ENCODE peak calls at places on chromosome 17, in five cellular contexts. D is endodermal cell, L is mesendoderm, R is gastrocnemius medialis, E is suprapubic skin. A is an unnamed sample. For H3K4me1 and H3K36me3, the result is how much of the 10 kb centered on the place peaks cover.

GRCh38 chr17:80456465-80457235 is 19.8 kb downstream of the NPTX1 start:
- DNase-seq in D (no peak), L (no peak), E (no peak), R (peak), A (no peak)

GRCh38 chr17:42389135-42389417 is 834 bp upstream of the STAT3 start:
- DNase-seq in R (no peak), L (no peak), D (no peak), E (no peak), A (no peak)

GRCh38 chr17:16943541-16944333 is 28.2 kb downstream of the TNFRSF13B start:
- DNase-seq in L (no peak), D (peak), R (no peak), E (peak), A (no peak)

GRCh38 chr17:53896047-53896446 is 73.3 kb downstream of the KIF2B start:
- DNase-seq in D (no peak), E (no peak), R (no peak), L (peak), A (no peak)

GRCh38 chr17:44961921-44962350 is 6.2 kb downstream of the C1QL1 start:
- DNase-seq in E (no peak), D (peak), R (no peak), L (peak), A (no peak)

GRCh38 chr17:64327201-64327930 is 63.3 kb downstream of the PECAM1 start:
- DNase-seq in D (no peak), R (no peak), L (no peak), E (no peak), A (no peak)

GRCh38 chr17:16906670-16907069 is 65.2 kb downstream of the TNFRSF13B start:
- DNase-seq in D (no peak), E (no peak), L (no peak), R (no peak), A (no peak)

GRCh38 chr17:73647767-73648542 is 3.7 kb upstream of the SDK2 start:
- DNase-seq in R (no peak), E (peak), L (no peak), D (no peak), A (no peak)

GRCh38 chr17:80465316-80465974 is 11.0 kb downstream of the NPTX1 start:
- DNase-seq in D (no peak), L (no peak), E (no peak), R (no peak), A (no peak)

GRCh38 chr17:44222112-44222869 is 2.8 kb upstream of the UBTF start:
- DNase-seq in D (peak), E (peak), L (peak), R (peak), A (peak)

GRCh38 chr17:21129023-21129681 is 2.4 kb downstream of the DHRS7B start:
- DNase-seq in D (no peak), L (no peak), E (no peak), R (peak), A (no peak)

GRCh38 chr17:10063730-10064221 is 134.6 kb downstream of the GAS7 start:
- DNase-seq in R (no peak), E (no peak), D (no peak), L (no peak), A (no peak)

GRCh38 chr17:14321476-14321949 is 20.6 kb downstream of the HS3ST3B1 start:
- DNase-seq in D (peak), E (no peak), R (no peak), L (no peak), A (no peak)

GRCh38 chr17:1003972-1004768 is 7.2 kb downstream of the TIMM22 start:
- DNase-seq in L (no peak), R (no peak), D (no peak), E (no peak), A (no peak)

GRCh38 chr17:42282478-42283080 is 5.7 kb upstream of the STAT5A start:
- DNase-seq in R (no peak), L (peak), D (peak), E (peak), A (no peak)

GRCh38 chr17:45370949-45371413 is 54.2 kb upstream of the MAP3K14 start:
- DNase-seq in R (no peak), L (no peak), E (peak), D (peak), A (no peak)

GRCh38 chr17:9587969-9588656 is 11.7 kb downstream of the CFAP52 start:
- DNase-seq in R (no peak), E (no peak), L (peak), D (no peak), A (no peak)

GRCh38 chr17:50559674-50560184 is 786 bp upstream of the CACNA1G start:
- DNase-seq in L (peak), E (no peak), D (peak), R (no peak), A (no peak)

GRCh38 chr17:35612924-35613521 is 25.9 kb downstream of the AP2B1 start:
- DNase-seq in E (no peak), L (peak), R (no peak), D (peak), A (no peak)

GRCh38 chr17:71438631-71439146 is 682.1 kb upstream of the SOX9 start:
- DNase-seq in R (no peak), E (no peak), L (no peak), D (no peak), A (no peak)

GRCh38 chr17:83086197-83086880 is 6.9 kb downstream of the METRNL start:
- DNase-seq in R (no peak), D (no peak), E (no peak), L (no peak), A (no peak)

DNA sequence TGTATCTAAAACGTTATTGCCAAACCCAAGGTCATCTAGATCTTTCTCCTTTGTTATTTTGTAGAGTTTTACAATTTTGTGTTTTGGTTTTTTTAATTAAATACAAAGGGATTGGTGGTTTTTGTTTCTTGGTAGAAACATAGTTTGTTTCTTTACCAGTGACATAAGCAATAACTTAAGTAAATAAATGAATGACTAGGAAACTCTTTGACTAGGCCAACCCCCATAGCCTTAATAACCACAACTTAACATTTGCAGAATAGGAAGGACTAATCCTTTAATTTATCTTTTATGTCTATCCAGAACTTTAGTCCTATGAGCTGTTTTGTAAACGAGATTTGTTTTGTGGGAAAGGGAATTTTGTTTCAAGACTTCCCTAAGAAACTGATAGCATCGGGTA is 162.5 kb downstream of the PRKCA start:
- DNase-seq in L (no peak), R (no peak), E (no peak), D (no peak), A (no peak)
- H3K4me1 ChIP-seq in L (under half), R (under half), E (half or more), D (under half), A (under half)

GRCh38 chr17:3866269-3866668 is 20.2 kb upstream of the NCBP3 start:
- DNase-seq in R (no peak), L (no peak), D (no peak), E (no peak), A (no peak)

GRCh38 chr17:3867106-3867505 is 21.1 kb upstream of the NCBP3 start:
- DNase-seq in L (no peak), D (no peak), E (no peak), R (no peak), A (no peak)

GRCh38 chr17:3865166-3865565 is 19.1 kb upstream of the NCBP3 start:
- DNase-seq in R (no peak), E (no peak), L (no peak), D (no peak), A (no peak)

GRCh38 chr17:3864534-3864933 is 18.5 kb upstream of the NCBP3 start:
- DNase-seq in E (no peak), D (no peak), R (no peak), L (no peak), A (no peak)

DNA sequence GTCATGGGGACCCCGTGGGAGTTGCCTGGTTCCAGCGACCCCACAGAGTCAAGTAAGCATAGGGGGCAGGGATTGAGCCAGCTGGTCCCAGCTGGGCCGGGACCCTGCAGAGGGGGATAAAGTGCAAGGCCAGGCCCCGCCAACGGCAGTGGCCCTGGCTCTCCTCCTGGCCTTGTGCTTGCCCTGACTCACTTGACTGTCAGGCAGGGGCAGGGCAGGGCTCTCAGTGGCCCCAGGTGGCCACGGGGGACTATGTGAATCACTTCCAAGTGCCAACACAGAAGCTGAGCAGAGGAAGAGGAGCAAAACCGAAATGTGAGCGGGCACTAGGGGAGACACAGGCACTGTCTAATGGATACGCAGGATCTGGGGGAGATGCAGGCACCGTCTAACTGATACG is 21.6 kb upstream of the NCBP3 start:
- DNase-seq in R (no peak), E (no peak), L (no peak), D (no peak), A (no peak)
- H3K36me3 ChIP-seq in R (under half), E (under half), L (under half), D (under half), A (under half)

GRCh38 chr17:37672545-37673078 is 29.4 kb upstream of the DDX52 start:
- DNase-seq in D (peak), L (no peak), E (no peak), R (no peak), A (no peak)

GRCh38 chr17:37671813-37672544 is 28.7 kb upstream of the DDX52 start:
- DNase-seq in E (no peak), R (no peak), L (no peak), D (peak), A (no peak)

GRCh38 chr17:37671028-37671812 is 28.0 kb upstream of the DDX52 start:
- DNase-seq in D (peak), R (no peak), E (no peak), L (no peak), A (no peak)

GRCh38 chr17:37674511-37674910 is 31.3 kb upstream of the DDX52 start:
- DNase-seq in R (no peak), D (peak), E (no peak), L (peak), A (no peak)

GRCh38 chr17:37673386-37673785 is 30.1 kb upstream of the DDX52 start:
- DNase-seq in D (no peak), R (no peak), L (no peak), E (no peak), A (no peak)
- H3K4me1 ChIP-seq in D (under half), R (under half), L (under half), E (under half), A (under half)

DNA sequence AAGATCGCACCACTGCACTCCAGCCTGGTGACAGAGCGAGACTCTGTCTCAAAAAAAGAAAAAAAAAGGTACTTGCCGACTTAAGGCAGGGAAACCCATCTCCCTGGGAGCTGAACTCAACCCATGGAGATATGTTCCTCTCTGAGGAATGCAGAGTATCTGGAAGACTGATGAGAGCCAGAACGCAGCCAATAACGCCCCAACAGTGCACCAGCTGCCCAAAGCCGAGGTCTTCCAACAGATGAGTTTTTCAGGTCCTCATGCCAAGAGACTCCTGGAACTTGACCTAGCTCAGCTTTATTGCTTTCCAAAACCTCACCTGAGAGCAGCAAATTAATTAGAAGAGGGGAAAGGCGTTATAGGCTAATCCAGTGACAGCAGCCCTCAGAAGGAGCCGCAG is 9.4 kb downstream of the ELAC2 start:
- DNase-seq in E (no peak), R (no peak), D (no peak), L (no peak), A (no peak)
- H3K36me3 ChIP-seq in E (half or more), R (half or more), D (half or more), L (under half), A (under half)

DNA sequence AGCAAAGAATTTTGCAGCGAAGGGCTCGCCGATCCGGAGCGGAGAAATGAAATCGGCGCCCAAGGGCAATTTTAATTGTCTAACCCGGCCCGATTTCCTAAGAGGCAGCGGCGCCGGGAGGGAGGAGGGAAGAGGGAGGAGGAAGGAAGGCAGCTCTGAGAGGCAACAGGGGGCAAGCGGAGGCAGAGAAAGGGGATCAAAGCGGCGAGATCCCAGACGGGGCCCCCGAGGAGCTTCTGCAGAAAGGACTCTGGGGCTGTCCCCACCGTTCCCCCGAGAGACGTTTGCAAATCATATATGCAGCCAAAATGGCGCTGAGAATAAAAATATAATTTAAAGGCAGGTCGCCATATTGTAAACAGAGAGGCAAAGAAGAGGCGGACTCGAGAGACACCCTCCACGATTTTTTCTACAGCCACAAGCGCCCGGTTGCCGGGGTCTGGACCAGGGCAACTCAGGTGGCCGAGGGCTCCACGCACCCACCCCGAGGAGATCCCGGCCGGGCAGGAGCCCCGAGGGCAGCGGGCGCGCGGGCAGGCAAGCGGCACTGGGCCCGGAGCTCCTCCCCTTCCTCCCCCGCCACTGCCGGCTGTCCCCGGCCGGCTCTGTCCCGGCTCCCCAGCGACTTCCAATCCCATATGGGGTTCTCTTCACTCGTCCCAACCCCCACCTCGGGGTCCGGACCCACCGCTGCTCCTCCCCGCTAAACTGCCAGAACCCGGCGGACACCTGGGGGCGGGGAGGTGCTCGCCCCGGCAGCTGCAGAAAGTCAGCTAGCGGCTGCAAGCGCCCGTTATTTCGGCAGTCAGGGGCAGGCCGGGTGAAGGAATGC is 1.9 kb downstream of the PHF12 start:
- DNase-seq in D (peak), R (peak), L (peak), E (peak), A (peak)
- H3K4me1 ChIP-seq in D (under half), R (half or more), L (under half), E (under half), A (half or more)

DNA sequence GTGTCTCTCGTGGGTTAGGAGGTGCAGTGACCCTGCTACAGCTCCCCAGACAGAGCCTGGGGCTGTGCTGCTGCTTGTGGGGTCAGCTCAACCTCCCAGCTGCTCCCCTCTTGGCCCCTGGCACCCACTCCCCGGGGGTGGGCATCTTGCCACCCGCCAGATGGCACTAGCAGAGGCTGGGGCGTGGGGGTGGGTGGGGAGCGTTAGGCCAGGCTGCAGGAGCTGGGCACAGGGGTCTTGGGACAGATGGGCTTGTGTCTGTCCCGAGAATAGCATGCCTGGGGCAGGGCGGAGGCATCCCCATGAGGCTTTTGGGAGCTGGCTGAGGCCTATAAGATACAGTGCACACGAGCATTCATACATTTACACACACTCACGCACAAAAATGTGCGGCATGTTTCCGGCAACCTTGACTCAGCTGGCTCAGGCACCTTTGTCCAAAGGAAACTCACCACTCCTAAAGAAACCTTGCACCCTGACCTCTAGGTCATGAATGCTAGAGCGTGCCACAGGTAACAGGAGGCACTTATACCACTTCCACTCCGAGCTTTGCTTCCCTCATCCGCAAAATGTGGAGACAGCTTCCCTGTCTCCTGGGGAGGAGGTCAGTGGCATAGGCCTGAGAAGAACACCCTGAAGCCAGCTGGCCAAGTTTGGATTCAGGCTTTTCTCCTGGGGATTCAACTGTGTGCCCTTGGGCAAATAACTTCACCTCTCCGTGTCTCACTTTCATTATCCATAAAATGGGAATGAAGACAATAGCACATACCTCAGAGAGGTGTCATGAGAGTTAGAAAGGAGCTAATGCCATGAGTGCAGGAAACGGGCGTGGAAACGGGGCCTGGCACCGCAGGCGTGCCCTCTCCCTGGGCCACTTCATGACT is 78.9 kb upstream of the LHX1 start:
- DNase-seq in E (no peak), L (peak), R (no peak), D (peak), A (no peak)
- H3K36me3 ChIP-seq in E (under half), L (under half), R (under half), D (under half), A (under half)

GRCh38 chr17:78362671-78363070 is 2.8 kb upstream of the SOCS3 start:
- DNase-seq in R (no peak), E (no peak), L (no peak), D (peak), A (no peak)
- H3K4me1 ChIP-seq in R (under half), E (under half), L (under half), D (under half), A (under half)

GRCh38 chr17:77451271-77451893 is 310.6 kb downstream of the SEC14L1 start:
- DNase-seq in R (no peak), D (peak), L (peak), E (no peak), A (peak)
- H3K36me3 ChIP-seq in R (under half), D (under half), L (under half), E (under half), A (under half)

GRCh38 chr17:76266244-76266938 is 1.2 kb downstream of the UBALD2 start:
- DNase-seq in L (peak), R (no peak), D (no peak), E (no peak), A (no peak)

GRCh38 chr17:76265624-76266243 is 586 bp downstream of the UBALD2 start:
- DNase-seq in E (no peak), L (peak), D (peak), R (no peak), A (peak)

GRCh38 chr17:76264425-76264754 is 758 bp upstream of the UBALD2 start:
- DNase-seq in R (no peak), E (no peak), L (no peak), D (no peak), A (no peak)

GRCh38 chr17:76263896-76264295 is 1.3 kb upstream of the UBALD2 start:
- DNase-seq in L (no peak), E (no peak), R (no peak), D (no peak), A (no peak)

GRCh38 chr17:76264755-76265623 is at the start of gene UBALD2:
- DNase-seq in L (peak), E (peak), D (peak), R (peak), A (peak)
- H3K4me1 ChIP-seq in L (under half), E (half or more), D (under half), R (half or more), A (half or more)

GRCh38 chr17:67125924-67126323 is 81.6 kb downstream of the CACNG1 start:
- DNase-seq in D (no peak), E (no peak), R (no peak), L (peak), A (no peak)
- H3K36me3 ChIP-seq in D (half or more), E (under half), R (under half), L (under half), A (under half)

A was measured in CD8-positive, alpha-beta T cell.